ENCODE peak calls at places on chromosome 1, in five cellular contexts. O is astrocyte of the spinal cord, H is IMR-90, Q is OCI-LY7, B is ovary. T is an unnamed sample.

GRCh38 chr1:152646656-152647055 is 16.5 kb upstream of the LCE2D start:
- DNase-seq in O (no peak), H (no peak), Q (no peak), B (no peak), T (no peak)

GRCh38 chr1:71080178-71080781 is 555 bp downstream of the ZRANB2 start:
- DNase-seq in O (peak), H (peak), Q (peak), B (no peak), T (no peak)

GRCh38 chr1:56200446-56200845 is 378.9 kb downstream of the PLPP3 start:
- DNase-seq in O (peak), H (peak), Q (no peak), B (no peak), T (no peak)

GRCh38 chr1:30378991-30379581 is 344.3 kb downstream of the MATN1 start:
- DNase-seq in O (no peak), H (peak), Q (peak), B (peak), T (no peak)

GRCh38 chr1:85544689-85545203 is 35.8 kb upstream of the CCN1 start:
- DNase-seq in O (peak), H (peak), Q (no peak), B (no peak), T (peak)

GRCh38 chr1:242847390-242847993 is 323.0 kb upstream of the PLD5 start:
- DNase-seq in O (peak), H (no peak), Q (peak), B (no peak), T (no peak)

GRCh38 chr1:89836252-89836996 is 15.6 kb downstream of the LRRC8D start:
- DNase-seq in O (no peak), H (no peak), Q (no peak), B (no peak), T (no peak)

GRCh38 chr1:109161836-109162606 is 48.1 kb downstream of the ELAPOR1 start:
- DNase-seq in O (peak), H (peak), Q (no peak), B (no peak), T (peak)

GRCh38 chr1:4110888-4111287 is 210.8 kb upstream of the C1orf174 start:
- DNase-seq in O (no peak), H (no peak), Q (no peak), B (no peak), T (no peak)

GRCh38 chr1:87685366-87686136 is 356.9 kb downstream of the LMO4 start:
- DNase-seq in O (peak), H (peak), Q (no peak), B (no peak), T (no peak)

GRCh38 chr1:99268021-99268420 is 3.7 kb downstream of the PLPPR4 start:
- DNase-seq in O (no peak), H (peak), Q (no peak), B (no peak), T (no peak)

GRCh38 chr1:62778208-62778607 is 5.7 kb upstream of the ATG4C start:
- DNase-seq in O (no peak), H (no peak), Q (no peak), B (no peak), T (no peak)

GRCh38 chr1:101382135-101382534 is 145.3 kb downstream of the S1PR1 start:
- DNase-seq in O (no peak), H (no peak), Q (no peak), B (no peak), T (peak)

GRCh38 chr1:164637461-164638375 is 78.7 kb downstream of the PBX1 start:
- DNase-seq in O (peak), H (peak), Q (no peak), B (no peak), T (no peak)

GRCh38 chr1:30756545-30757195 is 904 bp downstream of the LAPTM5 start:
- DNase-seq in O (peak), H (peak), Q (peak), B (no peak), T (peak)

GRCh38 chr1:43531906-43532584 is 1.4 kb downstream of the PTPRF start:
- DNase-seq in O (no peak), H (no peak), Q (no peak), B (peak), T (no peak)

GRCh38 chr1:209584186-209584776 is 767 bp downstream of the CAMK1G start:
- DNase-seq in O (no peak), H (no peak), Q (no peak), B (no peak), T (no peak)

GRCh38 chr1:221766210-221766609 is 24.3 kb upstream of the DUSP10 start:
- DNase-seq in O (peak), H (peak), Q (no peak), B (no peak), T (no peak)

GRCh38 chr1:40795811-40796586 is 12.4 kb downstream of the KCNQ4 start:
- DNase-seq in O (no peak), H (no peak), Q (no peak), B (no peak), T (no peak)

GRCh38 chr1:23369335-23370013 is at the start of gene ZNF436:
- DNase-seq in O (peak), H (peak), Q (peak), B (peak), T (no peak)

GRCh38 chr1:194273660-194274059 is 1087.2 kb upstream of the B3GALT2 start:
- DNase-seq in O (no peak), H (no peak), Q (no peak), B (no peak), T (no peak)
- TF ChIP-seq CTCF in O (no peak), H (no peak), Q (no peak), B (no peak), T (no peak)

DNA sequence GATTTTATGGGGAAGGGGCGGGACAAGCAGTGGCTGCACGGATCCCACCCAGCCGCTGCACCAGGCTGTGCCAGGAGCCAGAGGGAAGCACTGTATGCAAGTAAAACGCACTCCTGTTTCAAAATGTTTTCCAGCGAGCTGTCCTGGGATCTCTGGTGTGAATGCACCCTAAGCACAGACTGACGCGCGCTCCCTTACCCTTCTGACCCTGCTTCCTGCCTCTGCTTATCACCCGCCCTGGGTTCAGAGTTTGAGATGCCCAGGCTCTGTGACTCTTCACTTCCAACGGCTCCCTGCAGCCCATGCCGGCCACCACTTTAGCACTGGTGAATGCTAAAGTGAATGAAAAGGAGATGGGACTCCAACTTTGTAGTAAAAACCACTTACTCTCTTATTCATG is 131.2 kb downstream of the RHOU start:
- DNase-seq in O (no peak), H (no peak), Q (no peak), B (no peak), T (peak)
- TF ChIP-seq CTCF in O (no peak), H (no peak), Q (no peak), B (no peak), T (no peak)

GRCh38 chr1:226400519-226401406 is 7.1 kb downstream of the PARP1 start:
- DNase-seq in O (no peak), H (no peak), Q (no peak), B (no peak), T (no peak)
- TF ChIP-seq CTCF in O (no peak), H (no peak), Q (no peak), B (no peak), T (no peak)

DNA sequence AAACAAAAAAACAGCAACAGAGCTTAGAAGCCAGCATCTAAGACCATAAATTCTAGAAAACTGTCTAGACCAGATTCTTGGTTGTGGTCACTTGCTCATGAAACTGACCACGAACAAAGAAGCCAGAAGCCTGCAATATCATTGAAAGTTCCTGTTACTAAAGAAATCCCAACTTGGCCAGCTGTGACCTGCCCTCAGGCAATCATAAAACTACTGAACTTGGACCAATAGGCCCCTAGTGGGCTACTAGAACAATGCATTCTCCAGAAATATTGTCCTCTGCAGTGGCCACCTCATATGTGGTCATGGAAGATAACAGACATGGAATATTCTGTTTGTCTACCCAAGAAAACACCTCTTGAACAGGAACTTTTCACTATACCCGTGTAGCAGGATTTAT is 87.7 kb downstream of the SPATA17 start:
- DNase-seq in O (peak), H (no peak), Q (no peak), B (no peak), T (no peak)
- TF ChIP-seq CTCF in O (peak), H (no peak), Q (no peak), B (no peak), T (no peak)

GRCh38 chr1:68571499-68571898 is 74.6 kb upstream of the DEPDC1 start:
- DNase-seq in O (no peak), H (no peak), Q (no peak), B (no peak), T (no peak)

GRCh38 chr1:68565923-68566322 is 69.0 kb upstream of the DEPDC1 start:
- DNase-seq in O (no peak), H (no peak), Q (no peak), B (no peak), T (no peak)

DNA sequence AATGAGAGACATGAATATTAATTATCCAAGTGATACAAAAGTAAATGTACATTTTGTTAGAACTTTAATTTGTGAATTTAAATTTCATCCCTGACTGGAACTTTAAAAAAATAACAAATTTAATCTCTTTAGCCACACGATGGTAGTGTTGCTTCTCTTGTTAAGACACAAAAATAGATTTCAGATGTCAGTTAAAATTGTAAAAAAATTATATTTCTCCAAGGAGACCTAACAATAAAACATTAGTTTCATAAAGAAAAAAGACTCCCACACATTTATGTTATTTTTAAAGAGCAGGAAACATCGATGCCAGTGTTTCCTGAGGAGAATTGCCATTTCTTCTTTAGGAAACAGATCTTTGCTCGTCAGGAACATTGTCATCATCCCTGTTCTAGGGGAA is 74.0 kb upstream of the DEPDC1 start:
- DNase-seq in O (no peak), H (no peak), Q (no peak), B (no peak), T (no peak)
- TF ChIP-seq CTCF in O (no peak), H (no peak), Q (no peak), B (no peak), T (no peak)

DNA sequence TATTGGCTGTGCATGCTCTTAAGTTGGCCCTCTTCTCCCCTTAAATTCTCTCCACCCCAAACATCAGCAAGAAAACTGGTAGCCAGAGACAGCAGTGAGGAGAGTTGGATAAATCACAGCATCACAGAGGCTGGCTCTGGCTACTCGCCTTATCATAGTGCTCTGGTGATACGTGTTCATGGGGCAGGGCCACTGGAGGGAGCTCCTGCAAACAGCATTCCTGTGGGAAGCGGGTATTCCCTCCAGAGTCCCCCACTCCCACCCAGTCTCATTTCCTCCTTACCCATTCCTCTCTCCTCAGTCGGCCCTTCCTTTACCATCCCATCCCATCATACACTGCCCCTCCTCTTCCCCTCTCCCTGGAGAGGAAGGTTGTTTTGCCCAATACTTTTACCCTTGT is 7.1 kb downstream of the NHLH2 start:
- DNase-seq in O (no peak), H (no peak), Q (no peak), B (no peak), T (no peak)
- TF ChIP-seq CTCF in O (no peak), H (no peak), Q (no peak), B (no peak), T (no peak)

GRCh38 chr1:11248169-11248568 is 14.2 kb downstream of the MTOR start:
- DNase-seq in O (no peak), H (no peak), Q (peak), B (no peak), T (no peak)
- TF ChIP-seq CTCF in O (no peak), H (no peak), Q (peak), B (no peak), T (no peak)